ENCODE peak calls at places on chromosomes 5 and 9, in four cellular contexts. One of them, this sample, is unnamed.

GRCh38 chr5:43041669-43042175 is 1.6 kb upstream of the ANXA2R start:
- DNase-seq in GM10248: no peak
- DNase-seq in GM12865: peak; percentile 81
- DNase-seq in GM20000: no peak
- DNase-seq in this sample: no peak

GRCh38 chr5:168796840-168797548 is 217.8 kb upstream of the PANK3 start:
- DNase-seq in GM12865: no peak
- DNase-seq in GM20000: no peak
- DNase-seq in GM10248: no peak
- DNase-seq in this sample: no peak

GRCh38 chr9:16178294-16178693 is 625.5 kb downstream of the CCDC171 start:
- DNase-seq in GM10248: no peak
- DNase-seq in GM20000: no peak
- DNase-seq in GM12865: no peak
- DNase-seq in this sample: no peak

GRCh38 chr9:122212473-122213004 is 16.2 kb downstream of the LHX6 start:
- DNase-seq in GM12865: no peak
- DNase-seq in GM20000: no peak
- DNase-seq in GM10248: no peak
- DNase-seq in this sample: no peak

GRCh38 chr5:83988293-83988685 is 267.6 kb upstream of the HAPLN1 start:
- DNase-seq in GM10248: no peak
- DNase-seq in GM20000: no peak
- DNase-seq in GM12865: no peak
- DNase-seq in this sample: no peak

GRCh38 chr5:158847772-158848171 is 251.9 kb downstream of the EBF1 start:
- DNase-seq in GM20000: no peak
- DNase-seq in GM12865: no peak
- DNase-seq in GM10248: no peak
- DNase-seq in this sample: no peak

GRCh38 chr9:85940275-85940831 is 593 bp upstream of the NAA35 start:
- DNase-seq in GM12865: no peak
- DNase-seq in GM10248: no peak
- DNase-seq in GM20000: no peak
- DNase-seq in this sample: no peak

GRCh38 chr9:22170990-22171663 is 162.0 kb upstream of the CDKN2B start:
- DNase-seq in GM20000: no peak
- DNase-seq in GM12865: peak; percentile 13
- DNase-seq in GM10248: peak; percentile 9
- DNase-seq in this sample: no peak

GRCh38 chr9:114396558-114397218 is 8.9 kb upstream of the AKNA start:
- DNase-seq in GM12865: no peak
- DNase-seq in GM20000: no peak
- DNase-seq in GM10248: no peak
- DNase-seq in this sample: no peak

GRCh38 chr5:13878357-13878756 is 66.1 kb downstream of the DNAH5 start:
- DNase-seq in GM10248: no peak
- DNase-seq in GM12865: no peak
- DNase-seq in GM20000: no peak
- DNase-seq in this sample: no peak
- TF ChIP-seq CTCF in GM10248: no peak
- TF ChIP-seq CTCF in GM12865: no peak
- TF ChIP-seq CTCF in GM20000: no peak
- TF ChIP-seq CTCF in this sample: no peak

DNA sequence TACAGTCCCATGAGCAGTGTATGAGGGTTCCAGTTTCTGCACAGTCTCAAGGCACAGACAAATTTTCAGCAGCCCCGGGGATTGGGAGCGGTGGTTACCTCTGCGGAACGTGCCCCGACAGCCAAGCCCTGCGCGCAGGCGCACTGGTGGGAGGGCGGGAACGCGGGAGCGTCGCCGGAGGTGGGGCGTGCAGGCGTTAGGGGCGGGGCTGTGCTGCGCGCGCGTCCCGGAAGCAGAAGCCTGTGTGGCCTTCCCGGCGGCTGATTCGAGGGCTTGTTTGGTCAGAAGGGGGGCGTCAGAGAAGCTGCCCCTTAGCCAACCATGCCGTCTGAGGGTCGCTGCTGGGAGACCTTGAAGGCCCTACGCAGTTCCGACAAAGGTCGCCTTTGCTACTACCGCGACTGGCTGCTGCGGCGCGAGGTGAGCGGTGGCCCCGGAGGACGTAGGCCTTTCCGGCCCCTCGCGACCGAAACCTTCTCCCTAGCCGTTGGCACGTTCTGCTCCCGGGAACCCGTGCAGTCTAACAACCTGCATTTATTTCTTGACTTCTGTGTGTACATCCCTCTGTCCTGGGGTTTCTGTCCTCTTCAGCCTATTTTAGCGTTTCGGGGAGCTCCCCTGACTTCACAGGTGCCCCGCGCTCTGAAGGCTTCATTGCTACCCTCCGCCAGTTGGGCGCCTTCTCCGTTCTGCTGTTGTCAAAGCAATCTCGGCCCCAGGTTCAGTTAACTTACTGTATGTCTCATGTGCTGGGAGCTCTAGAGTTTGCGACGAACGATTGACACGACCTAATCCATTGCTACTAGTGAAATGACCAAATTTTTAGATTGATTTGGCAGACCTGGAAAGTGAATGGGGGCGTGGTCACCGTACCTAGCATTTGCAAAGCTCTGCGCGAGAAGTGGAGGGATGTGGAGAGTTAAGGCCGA is at the start of gene GLE1:
- DNase-seq in GM10248: peak; percentile 100
- DNase-seq in GM20000: peak; percentile 98
- DNase-seq in GM12865: peak; percentile 97
- DNase-seq in this sample: peak; percentile 89
- TF ChIP-seq CTCF in GM10248: no peak
- TF ChIP-seq CTCF in GM20000: no peak
- TF ChIP-seq CTCF in GM12865: no peak
- TF ChIP-seq CTCF in this sample: no peak

GRCh38 chr5:139395844-139396640 is 1.1 kb upstream of the PROB1 start:
- DNase-seq in GM12865: peak; percentile 76
- DNase-seq in GM20000: peak; percentile 30
- DNase-seq in GM10248: peak; percentile 29
- DNase-seq in this sample: no peak
- TF ChIP-seq CTCF in GM12865: no peak
- TF ChIP-seq CTCF in GM20000: no peak
- TF ChIP-seq CTCF in GM10248: no peak
- TF ChIP-seq CTCF in this sample: no peak

DNA sequence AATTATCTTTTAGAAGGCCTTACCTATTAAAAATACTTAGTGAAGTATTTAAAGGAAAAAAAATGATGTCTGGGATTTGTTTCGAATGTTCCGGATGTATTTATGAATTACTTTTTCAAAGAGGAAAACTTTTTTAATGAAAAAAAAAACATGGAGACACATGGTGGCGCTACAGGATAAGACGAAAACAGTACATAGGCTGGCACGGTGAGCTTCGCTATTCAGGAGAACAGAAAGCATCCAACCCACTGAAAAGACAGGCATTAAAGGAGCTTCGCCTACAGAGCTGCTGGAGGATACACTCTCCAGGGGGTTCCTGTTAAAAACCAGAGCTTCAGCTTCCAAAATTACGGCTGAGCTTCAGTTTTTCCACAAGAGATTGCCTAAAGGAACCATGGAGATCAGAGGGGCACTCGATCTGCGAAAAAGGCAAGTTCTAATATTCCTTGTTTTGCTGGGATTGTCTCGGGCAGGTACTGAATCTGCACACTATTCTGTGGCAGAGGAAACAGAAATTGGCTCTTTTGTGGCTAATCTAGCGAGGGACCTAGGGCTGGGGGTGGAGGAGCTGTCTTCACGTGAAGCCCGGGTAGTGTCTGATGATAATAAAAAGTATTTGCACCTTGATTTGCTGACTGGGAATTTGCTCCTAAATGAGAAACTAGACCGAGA is at the start of gene PCDHB14:
- DNase-seq in GM20000: no peak
- DNase-seq in GM10248: no peak
- DNase-seq in GM12865: no peak
- DNase-seq in this sample: no peak
- TF ChIP-seq CTCF in GM20000: no peak
- TF ChIP-seq CTCF in GM10248: no peak
- TF ChIP-seq CTCF in GM12865: no peak
- TF ChIP-seq CTCF in this sample: no peak